ENCODE peak calls at places on chromosomes 16 and 17, in seven cellular contexts. X is keratinocyte, R is BJ, E is mammary epithelial cell, W is mucosa of descending colon, J is breast epithelium, Y is SK-N-MC. N is an unnamed sample.
A peak's percentile ranks its signal among the peaks of the same experiment; 100 is the strongest.

GRCh38 chr17:82333279-82334171 is at the start of gene SECTM1:
- DNase-seq in X (no peak), R (no peak), E (no peak), W (peak; percentile 78), J (peak; percentile 57), Y (no peak), N (no peak)

GRCh38 chr16:58421529-58421928 is 29.3 kb downstream of the GINS3 start:
- DNase-seq in X (no peak), R (no peak), E (peak; percentile 88), W (no peak), J (peak; percentile 51), Y (no peak), N (no peak)

GRCh38 chr17:16354585-16354984 is 1.3 kb upstream of the CENPV start:
- DNase-seq in X (no peak), R (no peak), E (no peak), W (no peak), J (no peak), Y (no peak), N (no peak)

GRCh38 chr16:66344533-66345145 is 21.9 kb upstream of the CDH5 start:
- DNase-seq in X (no peak), R (no peak), E (peak; percentile 18), W (no peak), J (no peak), Y (peak; percentile 40), N (no peak)

GRCh38 chr16:69564845-69565610 is 738 bp upstream of the NFAT5 start:
- DNase-seq in X (no peak), R (no peak), E (peak; percentile 16), W (no peak), J (no peak), Y (no peak), N (no peak)

GRCh38 chr16:9072806-9073341 is 18.6 kb upstream of the HAPSTR1 start:
- DNase-seq in X (peak; percentile 79), R (peak; percentile 65), E (peak; percentile 93), W (no peak), J (no peak), Y (no peak), N (no peak)

GRCh38 chr16:57313509-57313908 is 29.0 kb upstream of the PLLP start:
- DNase-seq in X (no peak), R (no peak), E (no peak), W (no peak), J (no peak), Y (no peak), N (no peak)

GRCh38 chr16:31472559-31473203 is 729 bp downstream of the TGFB1I1 start:
- DNase-seq in X (peak; percentile 75), R (peak; percentile 58), E (peak; percentile 90), W (peak; percentile 93), J (peak; percentile 87), Y (no peak), N (peak; percentile 91)

GRCh38 chr17:66578781-66579489 is 256.0 kb upstream of the CACNG5 start:
- DNase-seq in X (no peak), R (no peak), E (no peak), W (no peak), J (no peak), Y (no peak), N (no peak)

GRCh38 chr16:24074574-24074973 is 181.6 kb upstream of the CACNG3 start:
- DNase-seq in X (no peak), R (no peak), E (no peak), W (no peak), J (no peak), Y (no peak), N (no peak)

DNA sequence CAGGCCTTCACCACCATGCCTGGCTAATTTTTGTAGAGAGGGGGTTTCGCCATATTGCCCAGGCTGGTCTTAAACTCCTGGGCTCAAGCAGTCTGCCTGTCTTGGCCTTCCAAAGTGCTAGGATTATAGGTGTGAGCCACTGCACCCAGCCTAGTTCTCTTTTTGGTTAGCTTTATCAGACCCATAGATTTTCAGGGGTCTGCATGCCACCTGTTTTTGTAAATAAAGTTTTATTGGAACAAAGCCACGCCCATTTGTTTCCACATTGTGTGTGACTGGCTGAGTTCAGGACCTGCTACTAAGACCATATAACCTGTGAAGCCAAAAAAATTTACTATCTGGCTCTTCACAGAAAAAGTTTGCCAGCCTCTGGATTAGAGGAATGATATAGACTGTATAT is 7.6 kb downstream of the PSMD11 start:
- DNase-seq in X (no peak), R (no peak), E (no peak), W (no peak), J (no peak), Y (no peak), N (no peak)
- H3K36me3 ChIP-seq in X (peaks cover 21% of the 10 kb centered on the region), R (peaks cover 9% of the 10 kb centered on the region), E (peaks cover 57% of the 10 kb centered on the region), W (peaks cover 6% of the 10 kb centered on the region), J (no peaks in the 10 kb centered on the region), Y (peaks cover 92% of the 10 kb centered on the region), N (peaks cover 28% of the 10 kb centered on the region)

DNA sequence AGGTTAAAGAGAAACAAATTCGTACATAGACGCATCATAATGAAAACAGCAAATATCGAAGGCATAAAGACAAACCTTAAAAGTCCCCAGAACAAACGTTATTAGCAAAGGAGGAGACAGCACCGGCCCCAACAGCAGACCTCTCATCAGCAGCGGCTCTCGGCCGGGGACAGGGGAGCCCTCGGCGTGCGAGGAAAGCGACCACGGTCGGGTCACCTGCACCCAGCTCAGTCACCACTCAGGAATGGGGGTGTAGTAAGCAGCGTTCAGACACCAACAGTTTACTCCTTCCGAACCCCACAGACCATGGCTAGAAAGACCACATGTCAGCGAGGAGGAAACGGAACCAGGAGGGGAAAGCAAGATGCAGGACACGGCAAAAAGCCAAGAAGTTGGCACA is 109.3 kb upstream of the CHMP6 start:
- DNase-seq in X (no peak), R (no peak), E (no peak), W (no peak), J (no peak), Y (no peak), N (no peak)
- H3K36me3 ChIP-seq in X (peaks cover 15% of the 10 kb centered on the region), R (peaks cover 13% of the 10 kb centered on the region), E (peaks cover 4% of the 10 kb centered on the region), W (no peaks in the 10 kb centered on the region), J (no peaks in the 10 kb centered on the region), Y (peaks cover 3% of the 10 kb centered on the region), N (peaks cover 6% of the 10 kb centered on the region)

DNA sequence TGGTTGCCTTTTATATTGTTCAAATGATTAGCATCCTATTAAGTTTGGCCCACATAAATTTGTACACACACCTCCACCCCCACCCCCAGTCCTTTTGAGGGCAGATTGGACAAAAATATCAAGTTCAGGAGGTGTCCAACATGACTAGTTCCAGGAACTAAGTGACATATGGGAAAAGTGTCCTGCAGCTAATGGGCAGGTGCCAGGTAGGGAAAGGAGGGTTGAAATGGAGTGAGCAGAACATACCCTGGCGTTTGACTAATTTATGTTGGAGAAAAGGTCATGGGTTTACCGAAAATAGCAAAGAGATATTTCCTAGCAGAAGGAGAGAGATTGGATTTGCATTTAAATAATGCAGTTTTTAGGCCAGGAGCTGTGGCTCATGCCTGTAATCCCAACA is 4.9 kb downstream of the KCTD2 start:
- DNase-seq in X (no peak), R (no peak), E (no peak), W (no peak), J (no peak), Y (no peak), N (no peak)
- H3K36me3 ChIP-seq in X (peaks cover 12% of the 10 kb centered on the region), R (peaks cover 4% of the 10 kb centered on the region), E (peaks cover 8% of the 10 kb centered on the region), W (no peaks in the 10 kb centered on the region), J (no peaks in the 10 kb centered on the region), Y (peaks cover 46% of the 10 kb centered on the region), N (no peaks in the 10 kb centered on the region)

DNA sequence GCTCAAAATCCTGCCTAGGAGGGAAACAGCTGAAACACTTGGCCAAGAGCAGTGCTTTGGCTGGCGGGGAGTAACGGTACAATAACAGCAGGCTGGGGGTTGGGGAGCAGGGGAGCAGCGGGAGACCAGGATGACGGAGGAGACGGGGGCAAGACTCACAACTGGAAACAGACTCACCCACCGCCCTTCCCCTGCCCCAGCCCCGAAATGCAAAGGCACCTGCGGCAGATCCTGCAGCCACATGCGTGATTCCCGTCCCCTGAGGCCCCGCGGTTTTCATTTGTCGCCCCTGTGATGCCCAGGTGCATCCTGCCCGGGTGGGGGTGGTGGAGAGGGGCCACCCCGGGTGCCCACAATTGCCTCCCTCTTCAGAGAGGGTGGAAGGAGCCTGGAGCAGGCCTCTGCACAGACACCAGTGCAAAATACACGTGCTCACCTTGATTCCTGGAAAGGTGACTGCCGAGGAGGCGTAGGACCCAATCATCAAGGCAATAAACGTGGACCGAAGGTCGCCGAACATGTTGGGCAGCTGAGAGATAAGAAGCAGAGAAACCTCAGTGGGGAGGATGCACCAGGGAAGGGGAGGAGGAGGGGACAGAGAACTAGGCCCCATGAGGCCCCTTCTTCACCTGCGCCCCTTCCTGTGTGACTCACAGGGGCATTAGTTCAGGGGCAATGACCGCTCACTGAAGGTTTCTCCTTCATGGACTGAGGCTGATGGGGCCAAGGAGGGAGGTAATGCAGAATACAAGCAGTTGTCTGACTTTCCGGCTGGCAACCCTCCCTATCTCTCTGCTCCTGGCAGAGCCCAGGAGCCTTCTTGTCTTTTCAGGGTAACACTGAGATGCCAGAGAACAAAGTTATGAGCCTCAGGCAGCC is 30.4 kb upstream of the PITPNA start:
- DNase-seq in X (no peak), R (no peak), E (no peak), W (peak; percentile 82), J (no peak), Y (no peak), N (no peak)
- H3K36me3 ChIP-seq in X (peaks cover 14% of the 10 kb centered on the region), R (no peaks in the 10 kb centered on the region), E (no peaks in the 10 kb centered on the region), W (no peaks in the 10 kb centered on the region), J (no peaks in the 10 kb centered on the region), Y (no peaks in the 10 kb centered on the region), N (no peaks in the 10 kb centered on the region)

DNA sequence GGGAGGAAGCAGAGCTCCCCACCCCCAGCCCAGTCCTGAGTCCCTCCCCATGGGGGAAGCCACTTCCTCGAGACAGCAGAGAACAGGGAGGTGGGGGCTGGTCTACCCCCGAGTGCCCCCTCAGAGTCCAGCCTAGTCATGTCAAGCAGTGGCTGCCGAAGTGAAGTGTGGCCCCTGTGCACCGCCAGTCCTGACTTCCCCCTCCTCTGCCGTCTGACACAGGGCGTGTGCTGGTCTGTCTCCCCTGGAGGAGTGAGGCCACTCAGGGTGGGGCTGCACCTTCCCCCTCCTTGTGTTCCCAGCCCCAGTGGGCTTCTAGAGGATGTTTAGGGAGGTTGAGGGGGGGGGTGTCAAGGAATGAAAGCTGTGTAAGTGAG is 46.9 kb downstream of the MRC2 start:
- DNase-seq in X (no peak), R (no peak), E (no peak), W (no peak), J (no peak), Y (no peak), N (no peak)
- H3K36me3 ChIP-seq in X (peaks cover 15% of the 10 kb centered on the region), R (peaks cover 66% of the 10 kb centered on the region), E (peaks cover 8% of the 10 kb centered on the region), W (no peaks in the 10 kb centered on the region), J (no peaks in the 10 kb centered on the region), Y (peaks cover 26% of the 10 kb centered on the region), N (no peaks in the 10 kb centered on the region)

DNA sequence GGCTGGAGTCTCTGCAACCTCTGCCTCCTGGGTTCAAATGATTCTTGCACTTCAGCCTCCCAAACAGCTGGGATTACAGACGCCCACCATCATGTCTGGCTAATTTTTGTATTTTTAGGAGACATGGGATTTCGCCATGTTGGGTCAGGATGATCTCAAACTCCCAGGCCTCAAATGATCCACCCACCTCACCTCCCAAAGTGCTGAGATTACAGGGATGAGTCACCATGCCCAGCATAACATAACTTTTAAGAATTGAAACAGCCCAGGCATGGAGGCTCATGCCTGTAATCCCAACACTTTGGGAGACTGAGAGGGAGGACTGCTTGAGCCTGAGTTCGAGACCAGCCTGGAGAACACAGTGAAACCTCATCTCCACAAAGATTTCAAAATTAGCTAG is 2.5 kb downstream of the RSL1D1 start:
- DNase-seq in X (no peak), R (no peak), E (peak; percentile 39), W (no peak), J (no peak), Y (no peak), N (no peak)
- H3K36me3 ChIP-seq in X (peaks cover 22% of the 10 kb centered on the region), R (peaks cover 25% of the 10 kb centered on the region), E (peaks cover 43% of the 10 kb centered on the region), W (no peaks in the 10 kb centered on the region), J (peaks cover 6% of the 10 kb centered on the region), Y (peaks cover 67% of the 10 kb centered on the region), N (peaks cover 49% of the 10 kb centered on the region)

GRCh38 chr17:63972796-63973195 is at the start of gene SCN4A:
- DNase-seq in X (no peak), R (no peak), E (no peak), W (no peak), J (no peak), Y (no peak), N (no peak)
- H3K36me3 ChIP-seq in X (no peaks in the 10 kb centered on the region), R (no peaks in the 10 kb centered on the region), E (no peaks in the 10 kb centered on the region), W (no peaks in the 10 kb centered on the region), J (no peaks in the 10 kb centered on the region), Y (no peaks in the 10 kb centered on the region), N (no peaks in the 10 kb centered on the region)

GRCh38 chr16:27726621-27727275 is 176.8 kb downstream of the KATNIP start:
- DNase-seq in X (no peak), R (no peak), E (no peak), W (peak; percentile 15), J (no peak), Y (no peak), N (no peak)
- H3K36me3 ChIP-seq in X (peaks cover 5% of the 10 kb centered on the region), R (peaks cover 3% of the 10 kb centered on the region), E (no peaks in the 10 kb centered on the region), W (no peaks in the 10 kb centered on the region), J (no peaks in the 10 kb centered on the region), Y (no peaks in the 10 kb centered on the region), N (no peaks in the 10 kb centered on the region)

N was measured in pancreas.